ENCODE peak calls at places on chromosomes 6 and 20, in six cellular contexts. M, A, T, K, D and W are unnamed samples.

GRCh38 chr6:150403458-150404245 is 34.8 kb downstream of the IYD start:
- DNase-seq in M (no peak), A (peak; percentile 29), T (peak; percentile 98), K (no peak), D (no peak), W (peak; percentile 96)

GRCh38 chr6:35497571-35498406 is 910 bp upstream of the TEAD3 start:
- DNase-seq in M (no peak), A (peak; percentile 17), T (peak; percentile 86), K (peak; percentile 64), D (no peak), W (peak; percentile 73)

GRCh38 chr6:65671922-65672321 is 35.1 kb downstream of the EYS start:
- DNase-seq in M (no peak), A (no peak), T (no peak), K (no peak), D (no peak), W (no peak)

GRCh38 chr6:98942263-98942803 is 5.4 kb downstream of the FBXL4 start:
- DNase-seq in M (no peak), A (no peak), T (no peak), K (no peak), D (no peak), W (no peak)

GRCh38 chr6:108260126-108260808 is 573 bp downstream of the SNX3 start:
- DNase-seq in M (peak; percentile 73), A (peak; percentile 28), T (peak; percentile 60), K (no peak), D (peak; percentile 83), W (peak; percentile 65)

GRCh38 chr6:155273438-155273837 is 9.6 kb downstream of the CLDN20 start:
- DNase-seq in M (no peak), A (peak; percentile 85), T (peak; percentile 93), K (no peak), D (no peak), W (peak; percentile 92)

GRCh38 chr6:49565261-49565660 is 14.8 kb downstream of the C6orf141 start:
- DNase-seq in M (no peak), A (no peak), T (no peak), K (no peak), D (no peak), W (no peak)

GRCh38 chr6:45613678-45614077 is 235.9 kb upstream of the SUPT3H start:
- DNase-seq in M (no peak), A (no peak), T (peak; percentile 67), K (no peak), D (no peak), W (no peak)

GRCh38 chr6:87968435-87969278 is 79.0 kb upstream of the SPACA1 start:
- DNase-seq in M (no peak), A (peak; percentile 0), T (peak; percentile 3), K (peak; percentile 50), D (no peak), W (peak; percentile 48)

GRCh38 chr6:75402296-75402695 is 91.3 kb downstream of the FILIP1 start:
- DNase-seq in M (no peak), A (peak; percentile 51), T (peak; percentile 39), K (no peak), D (no peak), W (peak; percentile 83)

GRCh38 chr6:19333936-19334335 is 503.2 kb upstream of the ID4 start:
- DNase-seq in M (no peak), A (no peak), T (peak; percentile 52), K (no peak), D (no peak), W (peak; percentile 76)

GRCh38 chr6:69796081-69796626 is 656 bp downstream of the LMBRD1 start:
- DNase-seq in M (no peak), A (peak; percentile 29), T (peak; percentile 50), K (no peak), D (peak; percentile 74), W (peak; percentile 66)

GRCh38 chr6:45569210-45569945 is 191.6 kb upstream of the SUPT3H start:
- DNase-seq in M (no peak), A (no peak), T (no peak), K (no peak), D (no peak), W (peak; percentile 55)

GRCh38 chr6:26532699-26533523 is 5.3 kb upstream of the HMGN4 start:
- DNase-seq in M (peak; percentile 92), A (peak; percentile 89), T (peak; percentile 93), K (peak; percentile 88), D (peak; percentile 96), W (peak; percentile 93)

GRCh38 chr20:49112596-49113274 is 66.6 kb downstream of the CSE1L start:
- DNase-seq in M (no peak), A (no peak), T (peak; percentile 17), K (no peak), D (no peak), W (peak; percentile 65)

GRCh38 chr20:36644032-36644712 is 1.8 kb downstream of the SLA2 start:
- DNase-seq in M (no peak), A (no peak), T (no peak), K (no peak), D (no peak), W (no peak)

GRCh38 chr20:37786043-37786442 is 92.2 kb downstream of the CTNNBL1 start:
- DNase-seq in M (no peak), A (no peak), T (no peak), K (no peak), D (no peak), W (no peak)

GRCh38 chr6:166415306-166415705 is 32.6 kb upstream of the MPC1 start:
- DNase-seq in M (no peak), A (no peak), T (no peak), K (no peak), D (no peak), W (no peak)

GRCh38 chr6:151502499-151502898 is 8.7 kb downstream of the CCDC170 start:
- DNase-seq in M (no peak), A (peak; percentile 43), T (no peak), K (no peak), D (no peak), W (no peak)

GRCh38 chr6:163469459-163469858 is 54.9 kb downstream of the QKI start:
- DNase-seq in M (no peak), A (no peak), T (no peak), K (no peak), D (no peak), W (no peak)

GRCh38 chr6:142846883-142847287 is 98.1 kb downstream of the HIVEP2 start:
- DNase-seq in M (no peak), A (peak; percentile 82), T (peak; percentile 87), K (no peak), D (no peak), W (peak; percentile 85)

GRCh38 chr20:63005862-63006564 is 751 bp downstream of the BHLHE23 start:
- DNase-seq in M (no peak), A (no peak), T (peak; percentile 14), K (peak; percentile 58), D (no peak), W (peak; percentile 34)

GRCh38 chr6:25124216-25124615 is 155.0 kb upstream of the CARMIL1 start:
- DNase-seq in M (no peak), A (no peak), T (no peak), K (no peak), D (no peak), W (no peak)

GRCh38 chr6:170404036-170404435 is 97.5 kb downstream of the FAM120B start:
- DNase-seq in M (no peak), A (no peak), T (no peak), K (no peak), D (no peak), W (peak; percentile 75)

GRCh38 chr6:56386717-56387116 is 139.3 kb upstream of the COL21A1 start:
- DNase-seq in M (no peak), A (no peak), T (no peak), K (no peak), D (no peak), W (no peak)

GRCh38 chr6:89375902-89376301 is 23.4 kb upstream of the UBE2J1 start:
- DNase-seq in M (no peak), A (no peak), T (no peak), K (no peak), D (no peak), W (no peak)

GRCh38 chr6:44665143-44665542 is 277.6 kb downstream of the CDC5L start:
- DNase-seq in M (no peak), A (no peak), T (no peak), K (no peak), D (no peak), W (no peak)

GRCh38 chr20:59831024-59831900 is 102.2 kb downstream of the SYCP2 start:
- DNase-seq in M (no peak), A (no peak), T (no peak), K (no peak), D (no peak), W (no peak)

GRCh38 chr20:63967330-63968135 is 2.2 kb downstream of the ZNF512B start:
- DNase-seq in M (no peak), A (no peak), T (no peak), K (peak; percentile 10), D (no peak), W (no peak)

GRCh38 chr6:155890409-155890808 is 434.8 kb upstream of the NOX3 start:
- DNase-seq in M (no peak), A (no peak), T (no peak), K (no peak), D (no peak), W (no peak)

GRCh38 chr20:29300579-29301551 is 1956.6 kb upstream of the DEFB115 start:
- DNase-seq in M (no peak), A (no peak), T (no peak), K (no peak), D (no peak), W (no peak)

GRCh38 chr20:53411129-53411528 is 182.5 kb downstream of the ZNF217 start:
- DNase-seq in M (no peak), A (no peak), T (no peak), K (no peak), D (no peak), W (no peak)